ENCODE peak calls at places on chromosomes 16 and 17, in four cellular contexts. One of them, this sample, is unnamed.

GRCh38 chr17:34894971-34895370 is 66.3 kb downstream of the CCT6B start:
- DNase-seq in endodermal cell: no peak
- DNase-seq in GM23248: no peak
- DNase-seq in lung: no peak
- DNase-seq in this sample: no peak

GRCh38 chr17:67520916-67521772 is 144.1 kb downstream of the PITPNC1 start:
- DNase-seq in endodermal cell: no peak
- DNase-seq in GM23248: peak; percentile 82
- DNase-seq in lung: peak; percentile 38
- DNase-seq in this sample: no peak

GRCh38 chr16:57304169-57305061 is 19.9 kb upstream of the PLLP start:
- DNase-seq in endodermal cell: no peak
- DNase-seq in GM23248: peak; percentile 40
- DNase-seq in lung: peak; percentile 76
- DNase-seq in this sample: no peak

GRCh38 chr16:14307623-14308356 is 236.7 kb downstream of the MRTFB start:
- DNase-seq in endodermal cell: peak; percentile 73
- DNase-seq in GM23248: peak; percentile 86
- DNase-seq in lung: no peak
- DNase-seq in this sample: no peak

GRCh38 chr17:42072323-42073187 is 22.2 kb upstream of the C17orf113 start:
- DNase-seq in endodermal cell: peak; percentile 84
- DNase-seq in GM23248: peak; percentile 34
- DNase-seq in lung: no peak
- DNase-seq in this sample: no peak

GRCh38 chr17:78884148-78884870 is 18.7 kb downstream of the CEP295NL start:
- DNase-seq in endodermal cell: peak; percentile 79
- DNase-seq in GM23248: peak; percentile 55
- DNase-seq in lung: no peak
- DNase-seq in this sample: no peak

GRCh38 chr17:9644910-9645751 is at the start of gene USP43:
- DNase-seq in endodermal cell: peak; percentile 94
- DNase-seq in GM23248: peak; percentile 31
- DNase-seq in lung: peak; percentile 54
- DNase-seq in this sample: no peak

GRCh38 chr16:75244844-75245758 is 6.3 kb downstream of the BCAR1 start:
- DNase-seq in endodermal cell: peak; percentile 95
- DNase-seq in GM23248: peak; percentile 99
- DNase-seq in lung: peak; percentile 65
- DNase-seq in this sample: no peak

GRCh38 chr17:75799402-75799801 is 14.8 kb downstream of the UNK start:
- DNase-seq in endodermal cell: no peak
- DNase-seq in GM23248: no peak
- DNase-seq in lung: no peak
- DNase-seq in this sample: no peak

GRCh38 chr16:64865037-64865696 is 256.7 kb downstream of the CDH11 start:
- DNase-seq in endodermal cell: no peak
- DNase-seq in GM23248: peak; percentile 22
- DNase-seq in lung: no peak
- DNase-seq in this sample: no peak

GRCh38 chr16:49478107-49478506 is 104.5 kb downstream of the C16orf78 start:
- DNase-seq in endodermal cell: no peak
- DNase-seq in GM23248: no peak
- DNase-seq in lung: no peak
- DNase-seq in this sample: no peak

GRCh38 chr16:22291860-22292692 is 5.1 kb upstream of the POLR3E start:
- DNase-seq in endodermal cell: no peak
- DNase-seq in GM23248: peak; percentile 32
- DNase-seq in lung: no peak
- DNase-seq in this sample: no peak

GRCh38 chr17:69082696-69083095 is 22.0 kb upstream of the ABCA9 start:
- DNase-seq in endodermal cell: no peak
- DNase-seq in GM23248: no peak
- DNase-seq in lung: no peak
- DNase-seq in this sample: no peak

GRCh38 chr16:88514070-88514469 is 56.1 kb upstream of the ZC3H18 start:
- DNase-seq in endodermal cell: no peak
- DNase-seq in GM23248: no peak
- DNase-seq in lung: no peak
- DNase-seq in this sample: no peak

GRCh38 chr17:182164-182751 is 808 bp upstream of the DOC2B start:
- DNase-seq in endodermal cell: no peak
- DNase-seq in GM23248: no peak
- DNase-seq in lung: peak; percentile 57
- DNase-seq in this sample: no peak

GRCh38 chr16:50841081-50841886 is 99.4 kb downstream of the CYLD start:
- DNase-seq in endodermal cell: peak; percentile 75
- DNase-seq in GM23248: peak; percentile 13
- DNase-seq in lung: no peak
- DNase-seq in this sample: no peak

GRCh38 chr17:2158011-2158410 is 103.1 kb downstream of the HIC1 start:
- DNase-seq in endodermal cell: no peak
- DNase-seq in GM23248: peak; percentile 92
- DNase-seq in lung: peak; percentile 55
- DNase-seq in this sample: no peak

GRCh38 chr17:64625541-64625940 is 36.6 kb downstream of the SMURF2 start:
- DNase-seq in endodermal cell: no peak
- DNase-seq in GM23248: no peak
- DNase-seq in lung: no peak
- DNase-seq in this sample: no peak

GRCh38 chr17:81401727-81402529 is 6.7 kb downstream of the BAHCC1 start:
- DNase-seq in endodermal cell: peak; percentile 92
- DNase-seq in GM23248: no peak
- DNase-seq in lung: no peak
- DNase-seq in this sample: no peak

GRCh38 chr17:81403040-81403467 is 7.8 kb downstream of the BAHCC1 start:
- DNase-seq in endodermal cell: peak; percentile 85
- DNase-seq in GM23248: no peak
- DNase-seq in lung: no peak
- DNase-seq in this sample: no peak

GRCh38 chr17:81403671-81404534 is 8.6 kb downstream of the BAHCC1 start:
- DNase-seq in endodermal cell: no peak
- DNase-seq in GM23248: peak; percentile 52
- DNase-seq in lung: no peak
- DNase-seq in this sample: no peak

GRCh38 chr17:81400939-81401726 is 5.9 kb downstream of the BAHCC1 start:
- DNase-seq in endodermal cell: no peak
- DNase-seq in GM23248: peak; percentile 47
- DNase-seq in lung: no peak
- DNase-seq in this sample: no peak

GRCh38 chr17:81402530-81402941 is 7.3 kb downstream of the BAHCC1 start:
- DNase-seq in endodermal cell: no peak
- DNase-seq in GM23248: no peak
- DNase-seq in lung: no peak
- DNase-seq in this sample: no peak
- H3K27ac ChIP-seq in endodermal cell: peak overlapping the region; percentile 17
- H3K27ac ChIP-seq in GM23248: no peak overlapping the region
- H3K27ac ChIP-seq in lung: peak overlapping the region; percentile 90
- H3K27ac ChIP-seq in this sample: no peak overlapping the region

GRCh38 chr17:80793851-80794267 is 197.8 kb upstream of the CHMP6 start:
- DNase-seq in endodermal cell: no peak
- DNase-seq in GM23248: peak; percentile 39
- DNase-seq in lung: no peak
- DNase-seq in this sample: no peak
- H3K27ac ChIP-seq in endodermal cell: no peak overlapping the region
- H3K27ac ChIP-seq in GM23248: no peak overlapping the region
- H3K27ac ChIP-seq in lung: peak overlapping the region; percentile 32
- H3K27ac ChIP-seq in this sample: no peak overlapping the region

GRCh38 chr17:13350466-13350865 is 251.3 kb downstream of the HS3ST3A1 start:
- DNase-seq in endodermal cell: no peak
- DNase-seq in GM23248: no peak
- DNase-seq in lung: no peak
- DNase-seq in this sample: no peak

GRCh38 chr17:13346996-13347762 is 254.6 kb downstream of the HS3ST3A1 start:
- DNase-seq in endodermal cell: no peak
- DNase-seq in GM23248: peak; percentile 98
- DNase-seq in lung: no peak
- DNase-seq in this sample: peak; percentile 75

GRCh38 chr17:13351046-13351445 is 250.7 kb downstream of the HS3ST3A1 start:
- DNase-seq in endodermal cell: no peak
- DNase-seq in GM23248: peak; percentile 77
- DNase-seq in lung: no peak
- DNase-seq in this sample: no peak

GRCh38 chr17:13346081-13346533 is 255.6 kb downstream of the HS3ST3A1 start:
- DNase-seq in endodermal cell: peak; percentile 86
- DNase-seq in GM23248: peak; percentile 97
- DNase-seq in lung: no peak
- DNase-seq in this sample: peak; percentile 70

GRCh38 chr17:13346592-13346991 is 255.1 kb downstream of the HS3ST3A1 start:
- DNase-seq in endodermal cell: no peak
- DNase-seq in GM23248: peak; percentile 56
- DNase-seq in lung: no peak
- DNase-seq in this sample: no peak
- H3K27ac ChIP-seq in endodermal cell: no peak overlapping the region
- H3K27ac ChIP-seq in GM23248: peak overlapping the region; percentile 99
- H3K27ac ChIP-seq in lung: no peak overlapping the region
- H3K27ac ChIP-seq in this sample: peak overlapping the region; percentile 100

GRCh38 chr17:40473573-40474365 is 27.7 kb downstream of the TNS4 start:
- DNase-seq in endodermal cell: no peak
- DNase-seq in GM23248: no peak
- DNase-seq in lung: no peak
- DNase-seq in this sample: no peak
- H3K27ac ChIP-seq in endodermal cell: no peak overlapping the region
- H3K27ac ChIP-seq in GM23248: no peak overlapping the region
- H3K27ac ChIP-seq in lung: no peak overlapping the region
- H3K27ac ChIP-seq in this sample: peak overlapping the region; percentile 99

GRCh38 chr17:45296833-45297124 is 20.0 kb downstream of the MAP3K14 start:
- DNase-seq in endodermal cell: no peak
- DNase-seq in GM23248: no peak
- DNase-seq in lung: no peak
- DNase-seq in this sample: no peak

GRCh38 chr17:45296003-45296832 is 20.6 kb downstream of the MAP3K14 start:
- DNase-seq in endodermal cell: no peak
- DNase-seq in GM23248: peak; percentile 82
- DNase-seq in lung: no peak
- DNase-seq in this sample: no peak

GRCh38 chr17:45300060-45300751 is 16.6 kb downstream of the MAP3K14 start:
- DNase-seq in endodermal cell: no peak
- DNase-seq in GM23248: no peak
- DNase-seq in lung: no peak
- DNase-seq in this sample: no peak

GRCh38 chr17:45299311-45299710 is 17.5 kb downstream of the MAP3K14 start:
- DNase-seq in endodermal cell: no peak
- DNase-seq in GM23248: no peak
- DNase-seq in lung: no peak
- DNase-seq in this sample: no peak

DNA sequence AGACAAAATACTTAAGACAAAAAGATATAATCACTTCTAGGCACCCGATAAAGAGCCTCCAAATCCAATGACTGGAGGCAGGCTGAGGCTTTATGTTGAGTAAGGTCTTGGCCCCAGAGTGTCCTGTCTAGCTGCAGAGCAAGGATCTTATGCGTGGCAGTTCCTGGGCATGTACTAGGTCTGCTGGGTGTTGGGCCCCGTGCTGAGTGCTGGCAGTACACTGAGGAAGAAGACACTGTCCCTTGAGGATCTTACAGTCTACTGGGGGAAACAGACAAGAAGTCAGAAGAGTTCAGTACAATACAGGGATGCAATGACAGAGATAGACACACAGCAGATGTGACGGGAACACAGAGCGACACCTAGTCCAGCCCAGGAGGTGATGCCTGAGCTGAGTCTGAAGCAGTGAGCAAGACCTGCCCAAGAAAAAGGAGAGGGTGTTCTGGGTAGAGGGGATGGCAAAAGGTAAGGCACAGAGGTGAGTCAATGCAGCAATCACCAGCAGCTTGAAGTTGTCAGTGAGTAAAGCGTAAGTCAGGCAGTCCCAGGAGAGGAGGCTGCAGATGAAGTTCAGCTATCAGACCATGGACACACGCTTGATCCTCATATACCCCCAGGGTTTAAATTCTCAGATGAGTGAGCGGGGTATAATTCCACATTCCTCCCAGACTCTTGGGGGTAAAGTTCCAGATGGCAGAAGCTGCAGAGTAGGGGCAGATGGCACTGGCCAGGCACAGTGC is 18.1 kb downstream of the MAP3K14 start:
- DNase-seq in endodermal cell: peak; percentile 41
- DNase-seq in GM23248: peak; percentile 64
- DNase-seq in lung: no peak
- DNase-seq in this sample: no peak
- H3K27ac ChIP-seq in endodermal cell: peak overlapping the region; percentile 76
- H3K27ac ChIP-seq in GM23248: peak overlapping the region; percentile 8
- H3K27ac ChIP-seq in lung: no peak overlapping the region
- H3K27ac ChIP-seq in this sample: no peak overlapping the region

GRCh38 chr17:29706045-29706431 is 83.3 kb upstream of the CORO6 start:
- DNase-seq in endodermal cell: no peak
- DNase-seq in GM23248: no peak
- DNase-seq in lung: no peak
- DNase-seq in this sample: no peak
- H3K27ac ChIP-seq in endodermal cell: no peak overlapping the region
- H3K27ac ChIP-seq in GM23248: no peak overlapping the region
- H3K27ac ChIP-seq in lung: no peak overlapping the region
- H3K27ac ChIP-seq in this sample: no peak overlapping the region